ENCODE peak calls at places on chromosomes 4 and X, in six cellular contexts. C is Caco-2, D is left lung, I is MCF 10A, H is A549, P is IMR-90. N is an unnamed sample.

GRCh38 chrX:8147216-8147615 is 23.9 kb downstream of the VCX2 start:
- DNase-seq in C (no peak), H (no peak), P (no peak), I (no peak), D (no peak), N (no peak)

GRCh38 chr4:77818077-77818666 is 996 bp downstream of the CNOT6L start:
- DNase-seq in I (peak), H (peak), C (peak), P (peak), D (peak), N (peak)

GRCh38 chr4:142160509-142160908 is 524.1 kb downstream of the IL15 start:
- DNase-seq in C (no peak), H (no peak), I (no peak), D (no peak), P (peak), N (no peak)

GRCh38 chrX:74931214-74931613 is 6.0 kb upstream of the NEXMIF start:
- DNase-seq in C (peak), P (no peak), D (no peak), I (peak), H (no peak), N (peak)

GRCh38 chr4:140083320-140083719 is 70.7 kb downstream of the MAML3 start:
- DNase-seq in D (no peak), I (no peak), C (no peak), P (no peak), H (no peak), N (peak)

GRCh38 chr4:153112071-153112460 is 92.2 kb upstream of the TRIM2 start:
- DNase-seq in P (no peak), C (no peak), H (no peak), D (no peak), I (no peak), N (no peak)

GRCh38 chr4:101780284-101780683 is 10.2 kb upstream of the BANK1 start:
- DNase-seq in D (no peak), H (no peak), C (no peak), P (no peak), I (no peak), N (no peak)

GRCh38 chrX:13001961-13002671 is 27.2 kb downstream of the TMSB4X start:
- DNase-seq in C (peak), H (no peak), P (peak), I (peak), D (no peak), N (peak)

GRCh38 chr4:168434993-168435392 is 45.3 kb downstream of the DDX60L start:
- DNase-seq in C (no peak), I (no peak), D (no peak), H (no peak), P (no peak), N (no peak)

GRCh38 chrX:155225774-155226173 is 9.5 kb downstream of the VBP1 start:
- DNase-seq in H (no peak), P (no peak), C (no peak), I (no peak), D (no peak), N (no peak)

GRCh38 chr4:34258176-34258575 is 1986.1 kb downstream of the ARAP2 start:
- DNase-seq in D (no peak), P (no peak), I (no peak), H (no peak), C (no peak), N (no peak)

GRCh38 chr4:6335040-6335590 is 65.5 kb downstream of the WFS1 start:
- DNase-seq in D (no peak), I (no peak), P (no peak), C (no peak), H (no peak), N (no peak)

GRCh38 chrX:152904151-152905080 is 6.5 kb downstream of the ZNF185 start:
- DNase-seq in C (peak), P (peak), D (no peak), H (peak), I (peak), N (peak)

GRCh38 chr4:129362685-129363274 is 266.8 kb downstream of the C4orf33 start:
- DNase-seq in P (peak), H (peak), C (peak), D (no peak), I (peak), N (peak)

GRCh38 chrX:36434521-36434920 is 515.0 kb downstream of the CFAP47 start:
- DNase-seq in P (peak), D (no peak), I (peak), C (no peak), H (no peak), N (no peak)

GRCh38 chrX:54423161-54423888 is 16.9 kb upstream of the TSR2 start:
- DNase-seq in C (no peak), P (no peak), H (no peak), I (no peak), D (no peak), N (no peak)

GRCh38 chrX:38561951-38562719 is 793 bp downstream of the TSPAN7 start:
- DNase-seq in C (peak), D (peak), I (no peak), H (no peak), P (no peak), N (no peak)

GRCh38 chr4:168797176-168797575 is 212.9 kb downstream of the CBR4 start:
- DNase-seq in D (no peak), C (no peak), P (peak), H (peak), I (peak), N (peak)

GRCh38 chr4:113576947-113577678 is 184.4 kb downstream of the CAMK2D start:
- DNase-seq in P (no peak), I (no peak), C (no peak), H (no peak), D (no peak), N (no peak)

GRCh38 chr4:157808796-157809408 is 363.9 kb downstream of the GASK1B start:
- DNase-seq in P (no peak), H (no peak), I (no peak), D (no peak), C (no peak), N (no peak)

GRCh38 chr4:78691971-78692814 is 84.0 kb upstream of the BMP2K start:
- DNase-seq in I (no peak), H (no peak), D (no peak), C (peak), P (peak), N (no peak)

GRCh38 chr4:134906404-134907023 is 704.9 kb upstream of the PABPC4L start:
- DNase-seq in P (no peak), C (peak), D (no peak), H (peak), I (peak), N (peak)

GRCh38 chrX:134599173-134599914 is 58.9 kb downstream of the PLAC1 start:
- DNase-seq in I (peak), P (peak), C (no peak), D (no peak), H (no peak), N (no peak)

GRCh38 chr4:152310223-152310622 is 225.7 kb downstream of the FBXW7 start:
- DNase-seq in H (no peak), D (no peak), P (peak), C (no peak), I (no peak), N (peak)

GRCh38 chrX:76366972-76367371 is 60.5 kb upstream of the MAGEE1 start:
- DNase-seq in H (no peak), P (no peak), C (no peak), D (no peak), I (no peak), N (no peak)

GRCh38 chrX:105725228-105725627 is 97.1 kb upstream of the NRK start:
- DNase-seq in H (no peak), C (no peak), D (no peak), P (no peak), I (no peak), N (no peak)

GRCh38 chr4:7531640-7531994 is 96.9 kb upstream of the PSAPL1 start:
- DNase-seq in P (no peak), C (no peak), H (no peak), D (no peak), I (no peak), N (no peak)

GRCh38 chr4:91243132-91243531 is 1060.6 kb upstream of the GRID2 start:
- DNase-seq in I (peak), H (peak), C (no peak), P (no peak), D (peak), N (peak)

GRCh38 chr4:54954656-54955388 is 170.6 kb downstream of the KDR start:
- DNase-seq in D (no peak), C (no peak), H (no peak), I (no peak), P (no peak), N (no peak)

GRCh38 chr4:71486550-71487323 is 147.9 kb downstream of the SLC4A4 start:
- DNase-seq in H (no peak), D (no peak), P (no peak), C (no peak), I (no peak), N (no peak)

GRCh38 chrX:148228521-148228920 is 247.4 kb downstream of the FMR1NB start:
- DNase-seq in I (no peak), C (no peak), D (no peak), H (no peak), P (no peak), N (no peak)

GRCh38 chrX:70117738-70118137 is 15.5 kb upstream of the IGBP1 start:
- DNase-seq in H (no peak), D (no peak), I (no peak), C (no peak), P (no peak), N (peak)

GRCh38 chr4:87114245-87115062 is 106.0 kb downstream of the KLHL8 start:
- DNase-seq in C (peak), D (no peak), H (no peak), I (no peak), P (no peak), N (no peak)

GRCh38 chr4:26589699-26590098 is 5.8 kb downstream of the TBC1D19 start:
- DNase-seq in C (no peak), H (no peak), I (no peak), D (no peak), P (no peak), N (no peak)

GRCh38 chr4:2036327-2036726 is 22.8 kb upstream of the NAT8L start:
- DNase-seq in H (no peak), C (peak), D (no peak), I (no peak), P (no peak), N (no peak)

GRCh38 chrX:138858946-138859345 is 147.4 kb upstream of the FGF13 start:
- DNase-seq in D (no peak), H (no peak), P (no peak), I (no peak), C (no peak), N (no peak)

GRCh38 chrX:138858438-138858837 is 146.9 kb upstream of the FGF13 start:
- DNase-seq in H (no peak), C (no peak), P (peak), I (peak), D (no peak), N (peak)

GRCh38 chrX:138853936-138854335 is 142.4 kb upstream of the FGF13 start:
- DNase-seq in H (no peak), C (no peak), P (no peak), I (no peak), D (no peak), N (no peak)

GRCh38 chrX:138859421-138859820 is 147.9 kb upstream of the FGF13 start:
- DNase-seq in D (no peak), P (no peak), I (no peak), C (no peak), H (no peak), N (no peak)

GRCh38 chrX:138856881-138857280 is 145.4 kb upstream of the FGF13 start:
- DNase-seq in H (no peak), P (no peak), D (no peak), C (no peak), I (no peak), N (peak)
- TF ChIP-seq CTCF in H (no peak), P (no peak), D (no peak), C (no peak), I (no peak), N (no peak)

DNA sequence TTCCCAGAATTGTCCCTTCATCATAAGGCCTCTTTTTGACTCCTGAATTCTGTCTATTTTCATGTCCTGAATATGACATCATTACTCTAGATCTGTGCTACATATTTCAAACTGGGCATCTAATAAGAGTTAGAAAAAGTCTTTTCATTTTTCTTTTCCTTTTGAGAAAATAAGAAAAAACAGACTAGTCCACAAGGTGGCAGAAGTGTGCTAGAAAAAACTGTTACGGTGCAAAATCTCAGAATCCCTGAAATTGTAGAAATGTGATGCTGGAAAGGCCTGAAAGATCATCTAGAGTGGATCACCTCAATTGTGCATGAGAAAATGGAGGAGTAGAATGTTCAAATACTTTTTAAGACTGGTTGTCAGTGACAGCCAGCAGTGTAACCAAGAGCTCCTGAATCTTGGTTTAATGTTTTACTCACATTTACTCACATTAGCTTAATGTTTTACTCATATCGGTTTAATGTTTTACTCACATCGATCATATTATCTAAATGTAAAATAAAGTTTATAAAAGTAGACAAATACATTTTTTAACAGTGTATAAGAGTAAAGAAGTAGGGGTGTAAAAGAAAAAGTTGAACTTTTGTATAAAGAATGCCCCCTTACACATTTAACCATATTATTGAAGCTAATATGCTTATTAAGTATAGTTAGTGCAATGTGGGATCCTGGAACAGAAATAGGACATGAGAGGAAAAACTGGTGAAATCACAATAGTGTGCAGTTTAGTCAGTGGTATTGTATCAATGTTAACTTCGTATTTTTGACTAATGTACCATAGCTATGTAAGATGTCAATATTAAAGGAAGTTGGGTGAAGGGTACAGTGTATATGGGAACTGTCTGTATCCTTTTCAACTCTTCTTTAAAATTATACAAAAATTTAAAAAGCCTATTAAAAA is 15.2 kb downstream of the ASB11 start:
- DNase-seq in C (peak), I (peak), D (no peak), H (peak), P (peak), N (peak)
- TF ChIP-seq CTCF in C (peak), I (peak), D (no peak), H (peak), P (peak), N (peak)

DNA sequence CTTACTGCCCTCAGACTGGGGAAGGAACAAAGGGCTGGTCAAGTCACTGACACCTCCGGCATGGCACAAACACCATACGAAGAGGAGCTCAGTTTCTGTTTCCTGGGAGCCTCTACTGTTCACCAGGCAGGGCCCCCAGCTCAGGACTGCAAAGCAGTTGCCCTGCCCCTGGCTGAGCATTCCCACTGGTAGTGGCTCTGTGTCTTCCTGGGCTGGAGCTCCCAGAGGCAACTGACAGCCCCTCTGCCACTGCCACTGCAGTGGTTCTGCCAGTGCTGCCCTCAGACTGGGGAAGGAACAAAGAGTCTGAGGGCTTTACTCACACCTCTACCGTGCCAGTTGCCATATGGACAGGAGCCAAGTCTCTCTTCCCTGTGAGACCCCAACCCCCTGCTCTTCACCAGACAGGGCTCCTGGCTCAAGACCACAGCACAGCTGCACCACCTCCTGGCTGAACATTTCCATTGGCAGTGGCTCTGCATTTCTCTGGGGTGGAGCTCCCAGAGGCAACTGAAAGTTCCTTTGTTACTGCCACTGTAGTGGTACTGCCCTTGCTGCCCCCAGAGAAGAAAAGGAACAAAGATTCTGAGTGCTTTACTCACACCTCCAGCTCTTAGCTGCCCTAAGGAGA is 67.9 kb downstream of the SMARCA5 start:
- DNase-seq in D (no peak), I (no peak), H (no peak), C (peak), P (no peak), N (no peak)
- TF ChIP-seq CTCF in D (no peak), I (no peak), H (no peak), C (peak), P (no peak), N (no peak)

DNA sequence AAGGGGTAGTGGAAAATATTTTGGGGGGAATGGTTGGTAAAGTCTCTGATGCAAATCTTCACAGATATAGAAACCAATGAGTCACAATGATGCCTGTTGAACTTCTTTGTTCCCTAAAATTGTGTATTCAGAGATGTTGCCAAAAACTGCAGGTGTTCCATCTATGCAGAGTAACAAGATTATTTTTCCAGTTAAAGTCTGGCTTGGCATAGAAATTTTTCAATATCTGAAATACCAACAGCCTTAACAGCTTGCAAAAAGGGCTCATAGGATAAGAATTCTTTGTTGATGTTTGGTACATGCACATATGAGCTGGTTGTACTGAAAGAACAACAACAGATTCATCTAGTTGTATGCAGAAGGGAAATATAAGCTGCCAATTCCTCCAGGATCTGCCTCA is 564.3 kb downstream of the TMA16 start:
- DNase-seq in P (no peak), D (no peak), H (no peak), C (no peak), I (no peak), N (no peak)
- TF ChIP-seq CTCF in P (no peak), D (no peak), H (no peak), C (no peak), I (no peak), N (no peak)

DNA sequence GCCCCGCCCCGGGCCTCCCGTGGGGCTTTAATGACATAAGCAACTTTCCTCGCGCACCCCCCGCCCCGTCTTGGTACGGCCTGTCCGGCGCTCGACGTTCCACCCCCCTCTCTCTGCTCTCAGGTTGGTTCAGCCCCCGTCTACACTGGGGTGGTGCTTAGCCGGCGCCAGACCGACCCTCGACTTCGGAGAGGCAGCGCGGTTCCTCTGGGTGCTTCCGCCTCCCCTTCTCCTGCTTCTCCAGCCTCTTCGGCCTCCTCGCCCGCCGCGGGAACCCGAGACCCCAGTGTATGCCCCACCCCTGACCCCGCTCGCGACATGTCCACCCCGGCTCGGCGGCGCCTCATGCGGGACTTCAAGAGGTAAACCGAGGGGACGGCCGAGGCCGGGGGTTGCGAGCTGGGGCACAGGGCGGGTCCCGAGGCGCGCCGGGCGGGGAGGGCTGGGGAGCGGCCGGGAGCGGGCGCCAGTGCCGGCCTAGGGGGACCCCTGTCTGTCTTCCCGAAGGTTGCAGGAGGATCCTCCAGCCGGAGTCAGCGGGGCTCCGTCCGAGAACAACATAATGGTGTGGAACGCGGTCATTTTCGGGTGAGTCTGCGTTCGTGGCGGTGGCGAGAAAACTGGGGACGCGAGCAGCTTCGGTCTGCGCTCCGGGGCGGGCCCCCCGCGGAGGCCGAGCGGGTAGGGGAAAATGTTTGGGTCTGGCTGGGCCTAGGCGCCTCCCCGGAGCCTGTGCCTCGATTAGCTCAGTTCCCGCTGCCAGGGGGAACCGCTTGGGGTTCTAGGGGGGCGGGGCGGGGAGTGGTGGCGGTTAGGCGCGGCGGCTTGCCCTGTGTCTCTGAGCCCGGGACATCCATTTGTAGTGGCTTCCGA is at the start of gene UBE2A:
- DNase-seq in I (peak), P (peak), D (peak), C (peak), H (peak), N (peak)
- TF ChIP-seq CTCF in I (peak), P (peak), D (no peak), C (peak), H (peak), N (peak)

GRCh38 chrX:44816369-44816768 is 27.5 kb upstream of the DUSP21 start:
- DNase-seq in C (no peak), I (no peak), H (no peak), D (no peak), P (no peak), N (no peak)

DNA sequence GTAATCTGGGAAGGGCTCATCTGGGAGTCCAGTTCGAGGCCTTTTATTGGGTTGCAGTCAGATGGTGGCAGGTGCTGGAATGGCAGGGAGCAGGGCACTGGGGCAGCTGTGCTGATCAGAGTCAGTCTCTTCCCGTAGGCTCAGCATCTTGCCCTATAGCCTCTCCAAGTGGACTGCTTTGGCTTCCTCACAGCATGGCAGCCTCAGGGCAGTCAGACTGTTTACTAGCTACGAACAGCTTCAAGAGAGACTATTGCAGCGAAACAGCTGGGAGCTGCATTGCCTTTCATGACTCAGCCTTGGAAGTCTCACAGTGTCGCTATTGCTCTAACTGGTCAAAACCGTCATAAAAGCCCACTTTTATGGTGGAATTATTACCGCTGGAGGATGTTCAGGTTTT is 26.8 kb upstream of the DUSP21 start:
- DNase-seq in P (no peak), I (no peak), H (no peak), D (no peak), C (no peak), N (no peak)
- TF ChIP-seq CTCF in P (no peak), I (no peak), H (no peak), D (no peak), C (no peak), N (no peak)

N was measured in epithelial cell of esophagus.